ENCODE peak calls at places on chromosomes 6 and 20, in ten cellular contexts. I, M, Z, C, Q, S, X, B, P and T are unnamed samples.

GRCh38 chr20:62726276-62726675 is 17.6 kb downstream of the NTSR1 start:
- DNase-seq in I (no peak), M (no peak), Z (no peak), C (no peak), Q (no peak), S (no peak), X (no peak), B (no peak), P (no peak), T (no peak)

GRCh38 chr6:14932485-14933178 is 313.2 kb upstream of the JARID2 start:
- DNase-seq in I (no peak), M (peak), Z (peak), C (peak), Q (no peak), S (no peak), X (no peak), B (no peak), P (no peak), T (no peak)

GRCh38 chr6:15776458-15776980 is 113.7 kb upstream of the DTNBP1 start:
- DNase-seq in I (peak), M (no peak), Z (no peak), C (no peak), Q (no peak), S (no peak), X (no peak), B (no peak), P (no peak), T (no peak)

GRCh38 chr20:31751126-31751525 is 12.0 kb downstream of the TPX2 start:
- DNase-seq in I (peak), M (no peak), Z (no peak), C (no peak), Q (no peak), S (no peak), X (no peak), B (no peak), P (no peak), T (no peak)

GRCh38 chr6:135251416-135251815 is 70.3 kb downstream of the MYB start:
- DNase-seq in I (no peak), M (no peak), Z (no peak), C (no peak), Q (peak), S (no peak), X (no peak), B (no peak), P (no peak), T (no peak)

GRCh38 chr6:31829633-31830492 is 2.3 kb downstream of the HSPA1B start:
- DNase-seq in I (peak), M (peak), Z (no peak), C (peak), Q (no peak), S (no peak), X (no peak), B (no peak), P (no peak), T (peak)

GRCh38 chr6:96878101-96878500 is 19.6 kb downstream of the NDUFAF4 start:
- DNase-seq in I (no peak), M (no peak), Z (no peak), C (no peak), Q (no peak), S (no peak), X (no peak), B (no peak), P (no peak), T (no peak)

GRCh38 chr20:53872561-53873248 is 197.7 kb downstream of the BCAS1 start:
- DNase-seq in I (peak), M (no peak), Z (no peak), C (no peak), Q (no peak), S (no peak), X (peak), B (peak), P (no peak), T (no peak)

GRCh38 chr6:143471822-143472221 is 21.2 kb downstream of the PEX3 start:
- DNase-seq in I (no peak), M (no peak), Z (no peak), C (no peak), Q (no peak), S (no peak), X (no peak), B (no peak), P (no peak), T (no peak)

GRCh38 chr6:53718597-53719460 is 53.3 kb upstream of the KLHL31 start:
- DNase-seq in I (peak), M (peak), Z (peak), C (peak), Q (peak), S (peak), X (no peak), B (no peak), P (no peak), T (peak)

GRCh38 chr6:97177905-97178304 is 105.1 kb downstream of the MMS22L start:
- DNase-seq in I (no peak), M (no peak), Z (no peak), C (no peak), Q (no peak), S (no peak), X (no peak), B (no peak), P (no peak), T (no peak)

GRCh38 chr6:39053016-39053595 is 4.5 kb downstream of the GLP1R start:
- DNase-seq in I (no peak), M (peak), Z (no peak), C (no peak), Q (no peak), S (no peak), X (no peak), B (no peak), P (no peak), T (no peak)

GRCh38 chr20:46962452-46963195 is 68.0 kb downstream of the EYA2 start:
- DNase-seq in I (no peak), M (no peak), Z (no peak), C (no peak), Q (no peak), S (no peak), X (no peak), B (no peak), P (no peak), T (no peak)

GRCh38 chr6:23659125-23659524 is 466.9 kb upstream of the NRSN1 start:
- DNase-seq in I (peak), M (no peak), Z (peak), C (peak), Q (no peak), S (no peak), X (no peak), B (no peak), P (no peak), T (no peak)

GRCh38 chr6:160089534-160089897 is 32.1 kb upstream of the SLC22A1 start:
- DNase-seq in I (no peak), M (no peak), Z (no peak), C (no peak), Q (no peak), S (no peak), X (no peak), B (no peak), P (no peak), T (no peak)

GRCh38 chr6:138310294-138310693 is 67.4 kb upstream of the SMIM28 start:
- DNase-seq in I (no peak), M (no peak), Z (no peak), C (no peak), Q (peak), S (no peak), X (no peak), B (no peak), P (no peak), T (no peak)

GRCh38 chr6:160505970-160506369 is 157.8 kb downstream of the SLC22A3 start:
- DNase-seq in I (no peak), M (no peak), Z (no peak), C (no peak), Q (no peak), S (no peak), X (no peak), B (no peak), P (no peak), T (no peak)

GRCh38 chr20:46785958-46786357 is 76.5 kb downstream of the SLC2A10 start:
- DNase-seq in I (no peak), M (no peak), Z (no peak), C (no peak), Q (no peak), S (no peak), X (no peak), B (no peak), P (no peak), T (no peak)

GRCh38 chr20:58096880-58097813 is 131.3 kb downstream of the ANKRD60 start:
- DNase-seq in I (no peak), M (no peak), Z (no peak), C (no peak), Q (no peak), S (no peak), X (no peak), B (no peak), P (no peak), T (no peak)

GRCh38 chr6:52000064-52000463 is 87.3 kb downstream of the PKHD1 start:
- DNase-seq in I (no peak), M (no peak), Z (no peak), C (no peak), Q (no peak), S (no peak), X (no peak), B (no peak), P (no peak), T (no peak)

GRCh38 chr6:108921547-108922331 is 73.5 kb downstream of the ARMC2 start:
- DNase-seq in I (no peak), M (peak), Z (no peak), C (no peak), Q (no peak), S (no peak), X (no peak), B (no peak), P (no peak), T (no peak)

GRCh38 chr6:158383542-158383941 is 71.3 kb downstream of the TULP4 start:
- DNase-seq in I (no peak), M (no peak), Z (no peak), C (no peak), Q (no peak), S (no peak), X (no peak), B (no peak), P (no peak), T (no peak)

GRCh38 chr6:163837681-163838431 is 423.3 kb downstream of the QKI start:
- DNase-seq in I (no peak), M (no peak), Z (no peak), C (peak), Q (no peak), S (no peak), X (no peak), B (no peak), P (no peak), T (no peak)

GRCh38 chr6:121666809-121667208 is 231.4 kb downstream of the GJA1 start:
- DNase-seq in I (peak), M (no peak), Z (no peak), C (no peak), Q (no peak), S (peak), X (no peak), B (no peak), P (no peak), T (peak)

GRCh38 chr6:85669735-85670194 is 27.1 kb upstream of the SYNCRIP start:
- DNase-seq in I (peak), M (peak), Z (no peak), C (no peak), Q (no peak), S (no peak), X (no peak), B (peak), P (no peak), T (peak)

GRCh38 chr6:129634411-129635230 is 75.4 kb downstream of the ARHGAP18 start:
- DNase-seq in I (no peak), M (no peak), Z (no peak), C (no peak), Q (no peak), S (no peak), X (no peak), B (no peak), P (no peak), T (no peak)

GRCh38 chr6:107572886-107573285 is 83.0 kb downstream of the SOBP start:
- DNase-seq in I (no peak), M (no peak), Z (no peak), C (no peak), Q (no peak), S (no peak), X (no peak), B (no peak), P (no peak), T (no peak)

GRCh38 chr20:20138301-20139064 is 86.2 kb downstream of the CFAP61 start:
- DNase-seq in I (no peak), M (no peak), Z (no peak), C (no peak), Q (no peak), S (no peak), X (no peak), B (no peak), P (no peak), T (no peak)

GRCh38 chr20:39576786-39577185 is 614.6 kb downstream of the DHX35 start:
- DNase-seq in I (no peak), M (no peak), Z (no peak), C (no peak), Q (no peak), S (no peak), X (no peak), B (no peak), P (no peak), T (no peak)

GRCh38 chr6:158707120-158707519 is 57.3 kb downstream of the SYTL3 start:
- DNase-seq in I (peak), M (no peak), Z (no peak), C (no peak), Q (peak), S (no peak), X (no peak), B (no peak), P (no peak), T (no peak)

GRCh38 chr20:12061471-12061870 is 143.8 kb downstream of the BTBD3 start:
- DNase-seq in I (no peak), M (no peak), Z (no peak), C (no peak), Q (no peak), S (no peak), X (no peak), B (no peak), P (no peak), T (no peak)

GRCh38 chr6:170329321-170329720 is 22.8 kb downstream of the FAM120B start:
- DNase-seq in I (no peak), M (no peak), Z (no peak), C (no peak), Q (no peak), S (no peak), X (no peak), B (no peak), P (no peak), T (no peak)

GRCh38 chr20:57712851-57713504 is 3.2 kb upstream of the PMEPA1 start:
- DNase-seq in I (no peak), M (no peak), Z (no peak), C (peak), Q (no peak), S (no peak), X (no peak), B (no peak), P (no peak), T (no peak)

GRCh38 chr6:3009930-3010329 is 10.2 kb downstream of the NQO2 start:
- DNase-seq in I (no peak), M (no peak), Z (no peak), C (no peak), Q (no peak), S (no peak), X (no peak), B (no peak), P (no peak), T (no peak)

GRCh38 chr6:169371344-169372144 is 117.9 kb upstream of the THBS2 start:
- DNase-seq in I (no peak), M (peak), Z (no peak), C (no peak), Q (peak), S (no peak), X (no peak), B (no peak), P (no peak), T (no peak)